ENCODE peak calls at places on chromosome 9, in eight cellular contexts. O is HuH-7; T is HEK293T; N is activated CD4-positive, CD25-positive, alpha-beta regulatory T cell; X is prostate gland; V is activated CD4-positive, alpha-beta T cell treated with anti-CD3 and anti-CD28 coated beads for 48 hours; I is activated naive CD4-positive, alpha-beta T cell treated with anti-CD3 and anti-CD28 coated beads, Interleukin-2, amount 10 ng/mL, durations not matched to agents 7 days and 5 days; J is T follicular helper cell. P is an unnamed sample.

GRCh38 chr9:557601-558201 is 283.8 kb upstream of the DMRT1 start:
- DNase-seq in O (no peak), T (no peak), N (no peak), X (no peak), V (no peak), I (no peak), J (no peak), P (no peak)

GRCh38 chr9:35695801-35696420 is 6.2 kb upstream of the TPM2 start:
- DNase-seq in O (no peak), T (no peak), N (no peak), X (no peak), V (no peak), I (no peak), J (no peak), P (no peak)

GRCh38 chr9:20594521-20594920 is 27.8 kb downstream of the MLLT3 start:
- DNase-seq in O (no peak), T (no peak), N (no peak), X (no peak), V (no peak), I (no peak), J (no peak), P (no peak)

GRCh38 chr9:34993502-34994428 is 4.2 kb downstream of the DNAJB5 start:
- DNase-seq in O (no peak), T (no peak), N (no peak), X (no peak), V (peak; percentile 35), I (no peak), J (no peak), P (peak; percentile 26)

GRCh38 chr9:92657296-92658094 is 12.4 kb downstream of the IPPK start:
- DNase-seq in O (no peak), T (no peak), N (no peak), X (no peak), V (no peak), I (no peak), J (no peak), P (no peak)

GRCh38 chr9:127557466-127557869 is 54.6 kb upstream of the STXBP1 start:
- DNase-seq in O (no peak), T (no peak), N (no peak), X (no peak), V (no peak), I (peak; percentile 54), J (no peak), P (no peak)

GRCh38 chr9:25584611-25585010 is 93.6 kb downstream of the TUSC1 start:
- DNase-seq in O (no peak), T (no peak), N (no peak), X (no peak), V (no peak), I (no peak), J (no peak), P (no peak)

GRCh38 chr9:98867434-98868168 is 60.1 kb downstream of the GALNT12 start:
- DNase-seq in O (no peak), T (no peak), N (no peak), X (no peak), V (no peak), I (no peak), J (no peak), P (peak; percentile 17)

GRCh38 chr9:120936011-120936763 is 9.6 kb upstream of the TRAF1 start:
- DNase-seq in O (peak; percentile 97), T (peak; percentile 87), N (peak; percentile 90), X (peak; percentile 94), V (peak; percentile 95), I (peak; percentile 91), J (peak; percentile 82), P (peak; percentile 91)

GRCh38 chr9:121393318-121393717 is 23.3 kb upstream of the STOM start:
- DNase-seq in O (no peak), T (no peak), N (no peak), X (no peak), V (no peak), I (no peak), J (no peak), P (no peak)

GRCh38 chr9:33858346-33858869 is 41.4 kb downstream of the UBE2R2 start:
- DNase-seq in O (no peak), T (no peak), N (no peak), X (no peak), V (no peak), I (no peak), J (no peak), P (no peak)

GRCh38 chr9:129236441-129237145 is 58.5 kb upstream of the IER5L start:
- DNase-seq in O (no peak), T (no peak), N (no peak), X (no peak), V (no peak), I (peak; percentile 39), J (no peak), P (no peak)

GRCh38 chr9:81312346-81312745 is 377.0 kb downstream of the TLE1 start:
- DNase-seq in O (no peak), T (no peak), N (no peak), X (no peak), V (no peak), I (no peak), J (no peak), P (no peak)

GRCh38 chr9:6680797-6681146 is 35.2 kb upstream of the GLDC start:
- DNase-seq in O (peak; percentile 28), T (no peak), N (peak; percentile 69), X (peak; percentile 41), V (peak; percentile 87), I (peak; percentile 80), J (peak; percentile 37), P (peak; percentile 60)

GRCh38 chr9:84121991-84122523 is 141.5 kb downstream of the RMI1 start:
- DNase-seq in O (no peak), T (no peak), N (no peak), X (no peak), V (no peak), I (no peak), J (no peak), P (peak; percentile 64)

GRCh38 chr9:134855900-134856377 is 24.7 kb upstream of the FCN2 start:
- DNase-seq in O (no peak), T (no peak), N (no peak), X (no peak), V (no peak), I (no peak), J (no peak), P (no peak)

GRCh38 chr9:14207352-14207995 is 106.5 kb downstream of the NFIB start:
- DNase-seq in O (no peak), T (no peak), N (no peak), X (no peak), V (no peak), I (no peak), J (no peak), P (no peak)